ENCODE peak calls at places on chromosomes 1 and 21, in five cellular contexts. R, D, Z, N and J are unnamed samples.

GRCh38 chr1:212561501-212561931 is 47.0 kb upstream of the ATF3 start:
- DNase-seq in R (peak; percentile 76), D (peak; percentile 24), Z (no peak), N (no peak), J (no peak)

GRCh38 chr1:62229932-62230331 is 35.3 kb downstream of the L1TD1 start:
- DNase-seq in R (no peak), D (no peak), Z (peak; percentile 57), N (no peak), J (no peak)

GRCh38 chr1:99728494-99729235 is 37.8 kb downstream of the FRRS1 start:
- DNase-seq in R (peak; percentile 28), D (peak; percentile 47), Z (peak; percentile 22), N (no peak), J (peak; percentile 33)

GRCh38 chr1:93419344-93419743 is 28.6 kb upstream of the FNBP1L start:
- DNase-seq in R (no peak), D (no peak), Z (no peak), N (no peak), J (no peak)

GRCh38 chr1:177915641-177916040 is 54.2 kb downstream of the SEC16B start:
- DNase-seq in R (no peak), D (no peak), Z (no peak), N (no peak), J (no peak)

GRCh38 chr1:195019385-195019784 is 1588.9 kb downstream of the KCNT2 start:
- DNase-seq in R (peak; percentile 7), D (no peak), Z (no peak), N (no peak), J (no peak)

GRCh38 chr1:116754203-116754977 is at the start of gene CD2:
- DNase-seq in R (no peak), D (no peak), Z (no peak), N (no peak), J (no peak)

GRCh38 chr1:64499966-64500365 is 30.0 kb downstream of the CACHD1 start:
- DNase-seq in R (no peak), D (peak; percentile 43), Z (no peak), N (no peak), J (no peak)

GRCh38 chr1:21289700-21290545 is at the start of gene ECE1:
- DNase-seq in R (no peak), D (peak; percentile 42), Z (peak; percentile 94), N (no peak), J (no peak)

GRCh38 chr21:39037807-39038405 is 145.3 kb downstream of the PSMG1 start:
- DNase-seq in R (peak; percentile 52), D (no peak), Z (no peak), N (no peak), J (peak; percentile 36)

GRCh38 chr1:150516050-150516591 is 569 bp downstream of the FALEC start:
- DNase-seq in R (no peak), D (no peak), Z (peak; percentile 44), N (no peak), J (peak; percentile 39)

GRCh38 chr1:46370214-46370633 is 23.9 kb upstream of the FAAH start:
- DNase-seq in R (peak; percentile 45), D (no peak), Z (no peak), N (peak; percentile 37), J (peak; percentile 63)

DNA sequence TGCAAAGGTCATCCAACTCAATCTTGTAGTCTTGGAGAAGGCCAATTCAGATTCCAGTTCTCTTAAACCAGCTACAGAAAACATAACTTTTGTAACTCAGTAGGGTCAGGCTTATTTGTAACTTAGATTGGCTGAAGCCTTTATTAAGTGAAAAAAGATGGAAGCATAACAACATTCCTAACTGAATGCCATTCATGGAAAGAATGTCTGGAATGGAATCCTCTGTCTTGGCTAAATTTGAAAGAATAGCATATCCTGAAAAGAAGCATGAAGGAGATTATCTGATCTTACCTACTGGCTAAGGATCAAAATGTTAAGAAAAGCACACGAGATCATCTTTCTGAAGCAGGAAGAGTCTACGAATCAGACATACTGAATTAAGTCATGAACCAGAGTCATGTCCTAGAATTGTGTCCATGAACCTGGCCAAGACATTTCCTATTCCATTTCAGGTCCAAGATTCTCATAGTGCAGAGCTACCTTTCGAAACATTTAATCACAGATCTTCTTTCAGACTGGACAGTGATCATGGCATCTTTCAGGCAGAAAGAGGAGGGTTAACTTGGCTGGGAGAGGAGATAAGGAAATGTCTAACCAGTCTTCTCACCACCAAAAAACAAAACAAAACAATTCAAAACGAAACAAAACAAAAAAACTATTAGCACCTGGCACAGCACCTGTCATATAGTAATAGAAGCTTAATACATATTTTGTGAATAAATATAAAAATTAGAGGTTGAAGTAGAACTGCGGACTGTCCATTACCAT is 75.6 kb downstream of the XCL2 start:
- DNase-seq in R (no peak), D (no peak), Z (no peak), N (no peak), J (peak; percentile 18)
- H3K4me1 ChIP-seq in R (peaks cover 2% of the 10 kb centered on the region), D (peaks cover 40% of the 10 kb centered on the region), Z (peaks cover 43% of the 10 kb centered on the region), N (peaks cover 25% of the 10 kb centered on the region), J (peaks cover 2% of the 10 kb centered on the region)

DNA sequence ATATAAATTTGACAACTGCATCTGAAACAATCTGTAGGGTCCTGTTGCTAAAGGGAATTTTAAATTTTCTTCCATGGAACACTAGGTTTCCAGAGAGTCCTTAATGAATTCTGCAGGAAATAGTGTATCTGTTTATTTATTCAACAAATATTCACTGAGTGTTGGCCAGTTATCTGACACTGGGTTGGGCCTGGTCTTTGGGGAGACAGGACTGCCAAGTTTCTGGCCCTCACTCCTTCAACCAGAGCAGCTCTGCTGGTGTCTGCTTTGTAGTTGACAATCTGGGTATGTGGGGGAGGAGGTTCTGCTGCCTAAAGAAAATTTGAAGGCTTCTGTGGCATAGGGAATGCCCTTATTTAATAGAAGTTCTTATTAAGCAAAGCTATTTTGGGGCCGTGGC is 26.1 kb upstream of the HUNK start:
- DNase-seq in R (no peak), D (no peak), Z (no peak), N (no peak), J (no peak)
- TF ChIP-seq RCOR1 in R (no peak), D (no peak), Z (no peak), N (no peak), J (no peak)

GRCh38 chr1:27427836-27428315 is 35.5 kb downstream of the GPR3 start:
- DNase-seq in R (no peak), D (no peak), Z (no peak), N (no peak), J (no peak)

GRCh38 chr1:27428316-27429028 is 36.0 kb downstream of the GPR3 start:
- DNase-seq in R (no peak), D (no peak), Z (peak; percentile 60), N (no peak), J (peak; percentile 42)

GRCh38 chr1:27427329-27427728 is 34.9 kb downstream of the GPR3 start:
- DNase-seq in R (no peak), D (no peak), Z (no peak), N (no peak), J (no peak)

GRCh38 chr1:27429029-27429425 is 36.6 kb downstream of the GPR3 start:
- DNase-seq in R (no peak), D (no peak), Z (no peak), N (no peak), J (no peak)

GRCh38 chr1:27430903-27431653 is 38.7 kb downstream of the GPR3 start:
- DNase-seq in R (peak; percentile 15), D (no peak), Z (no peak), N (no peak), J (no peak)
- H3K4me1 ChIP-seq in R (peaks cover 19% of the 10 kb centered on the region), D (peaks cover 10% of the 10 kb centered on the region), Z (peaks cover 1% of the 10 kb centered on the region), N (peaks cover 76% of the 10 kb centered on the region), J (peaks cover 21% of the 10 kb centered on the region)

GRCh38 chr1:202852163-202852904 is 36.6 kb downstream of the RABIF start:
- DNase-seq in R (peak; percentile 69), D (peak; percentile 85), Z (peak; percentile 67), N (no peak), J (peak; percentile 84)
- TF ChIP-seq RCOR1 in R (no peak), D (no peak), Z (no peak), N (no peak), J (no peak)

DNA sequence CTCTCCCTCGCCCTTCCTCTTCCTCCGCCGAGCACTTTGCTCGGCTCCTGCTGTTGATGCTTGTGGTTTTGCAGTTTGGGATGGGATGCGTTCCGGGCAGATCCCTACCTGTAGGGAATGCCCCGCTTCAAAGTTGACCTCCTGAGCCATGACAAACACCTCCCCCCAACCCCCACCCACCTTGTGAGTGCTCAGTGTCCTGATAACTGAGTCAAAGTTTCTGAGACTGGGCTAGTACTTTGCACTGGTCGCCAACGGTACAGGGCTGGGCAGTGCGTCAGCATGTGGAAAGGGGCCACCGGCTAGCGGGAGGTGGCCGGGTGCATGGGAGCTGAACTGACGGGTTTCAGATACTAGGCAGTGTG is 771 bp downstream of the RABGAP1L start:
- DNase-seq in R (peak; percentile 39), D (peak; percentile 11), Z (peak; percentile 49), N (no peak), J (peak; percentile 85)
- H3K4me1 ChIP-seq in R (no peaks in the 10 kb centered on the region), D (peaks cover 11% of the 10 kb centered on the region), Z (no peaks in the 10 kb centered on the region), N (peaks cover 32% of the 10 kb centered on the region), J (peaks cover 31% of the 10 kb centered on the region)

GRCh38 chr21:15908187-15908586 is 178.4 kb downstream of the USP25 start:
- DNase-seq in R (peak; percentile 41), D (no peak), Z (no peak), N (no peak), J (no peak)
- TF ChIP-seq RCOR1 in R (no peak), D (no peak), Z (no peak), N (no peak), J (no peak)

GRCh38 chr21:25361097-25361496 is 246.2 kb downstream of the MRPL39 start:
- DNase-seq in R (no peak), D (no peak), Z (no peak), N (no peak), J (no peak)

GRCh38 chr21:25362375-25363267 is 244.7 kb downstream of the MRPL39 start:
- DNase-seq in R (no peak), D (no peak), Z (no peak), N (no peak), J (no peak)

GRCh38 chr21:25360593-25360992 is 246.7 kb downstream of the MRPL39 start:
- DNase-seq in R (no peak), D (no peak), Z (no peak), N (no peak), J (no peak)

GRCh38 chr21:25359724-25360123 is 247.6 kb downstream of the MRPL39 start:
- DNase-seq in R (no peak), D (no peak), Z (no peak), N (no peak), J (no peak)

GRCh38 chr21:25361765-25362164 is 245.5 kb downstream of the MRPL39 start:
- DNase-seq in R (no peak), D (no peak), Z (no peak), N (no peak), J (no peak)
- H3K4me1 ChIP-seq in R (peaks cover 3% of the 10 kb centered on the region), D (no peaks in the 10 kb centered on the region), Z (no peaks in the 10 kb centered on the region), N (no peaks in the 10 kb centered on the region), J (no peaks in the 10 kb centered on the region)

GRCh38 chr21:37710555-37711293 is 205.5 kb downstream of the KCNJ6 start:
- DNase-seq in R (peak; percentile 68), D (no peak), Z (peak; percentile 50), N (no peak), J (no peak)
- TF ChIP-seq RCOR1 in R (no peak), D (no peak), Z (peak; percentile 15), N (no peak), J (no peak)